ENCODE peak calls at places on chromosomes 3 and 15, in five cellular contexts. One of them, this sample, is unnamed.

GRCh38 chr3:38255627-38256026 is 10.0 kb upstream of the SLC22A13 start:
- DNase-seq in HuH-7.5: no peak
- DNase-seq in Kasumi-1: no peak
- DNase-seq in lung: no peak
- DNase-seq in AG04450: no peak
- DNase-seq in this sample: no peak

GRCh38 chr15:98873441-98874218 is 134.0 kb downstream of the PGPEP1L start:
- DNase-seq in lung: no peak
- DNase-seq in HuH-7.5: no peak
- DNase-seq in AG04450: no peak
- DNase-seq in Kasumi-1: peak; percentile 44
- DNase-seq in this sample: no peak

GRCh38 chr3:126752303-126753190 is 48.5 kb downstream of the CHCHD6 start:
- DNase-seq in AG04450: peak; percentile 57
- DNase-seq in lung: peak; percentile 79
- DNase-seq in HuH-7.5: peak; percentile 59
- DNase-seq in Kasumi-1: peak; percentile 77
- DNase-seq in this sample: peak; percentile 68

GRCh38 chr3:157871838-157872497 is 234.3 kb downstream of the SHOX2 start:
- DNase-seq in HuH-7.5: no peak
- DNase-seq in AG04450: no peak
- DNase-seq in lung: no peak
- DNase-seq in Kasumi-1: no peak
- DNase-seq in this sample: no peak

GRCh38 chr3:25265284-25265683 is 162.8 kb upstream of the RARB start:
- DNase-seq in Kasumi-1: no peak
- DNase-seq in lung: no peak
- DNase-seq in HuH-7.5: no peak
- DNase-seq in AG04450: no peak
- DNase-seq in this sample: peak; percentile 59

GRCh38 chr3:312170-312569 is 115.6 kb downstream of the CHL1 start:
- DNase-seq in Kasumi-1: no peak
- DNase-seq in AG04450: no peak
- DNase-seq in lung: no peak
- DNase-seq in HuH-7.5: no peak
- DNase-seq in this sample: no peak

GRCh38 chr3:16633948-16634347 is 28.7 kb upstream of the DAZL start:
- DNase-seq in Kasumi-1: no peak
- DNase-seq in HuH-7.5: no peak
- DNase-seq in lung: no peak
- DNase-seq in AG04450: no peak
- DNase-seq in this sample: no peak

GRCh38 chr3:89947357-89947954 is 840.0 kb downstream of the EPHA3 start:
- DNase-seq in HuH-7.5: no peak
- DNase-seq in Kasumi-1: no peak
- DNase-seq in lung: no peak
- DNase-seq in AG04450: no peak
- DNase-seq in this sample: no peak

GRCh38 chr3:115833074-115833473 is 209.8 kb downstream of the GAP43 start:
- DNase-seq in HuH-7.5: no peak
- DNase-seq in AG04450: no peak
- DNase-seq in lung: no peak
- DNase-seq in Kasumi-1: no peak
- DNase-seq in this sample: no peak

GRCh38 chr3:23198801-23199200 is 4.3 kb upstream of the UBE2E2 start:
- DNase-seq in Kasumi-1: no peak
- DNase-seq in AG04450: no peak
- DNase-seq in lung: no peak
- DNase-seq in HuH-7.5: no peak
- DNase-seq in this sample: no peak

GRCh38 chr15:59243622-59244021 is 37.0 kb downstream of the LDHAL6B start:
- DNase-seq in AG04450: no peak
- DNase-seq in Kasumi-1: no peak
- DNase-seq in lung: no peak
- DNase-seq in HuH-7.5: no peak
- DNase-seq in this sample: no peak

GRCh38 chr3:151446002-151446340 is 14.9 kb downstream of the IGSF10 start:
- DNase-seq in Kasumi-1: no peak
- DNase-seq in lung: no peak
- DNase-seq in AG04450: no peak
- DNase-seq in HuH-7.5: no peak
- DNase-seq in this sample: no peak

GRCh38 chr3:100150583-100150982 is 36.3 kb upstream of the FILIP1L start:
- DNase-seq in HuH-7.5: no peak
- DNase-seq in lung: no peak
- DNase-seq in AG04450: no peak
- DNase-seq in Kasumi-1: no peak
- DNase-seq in this sample: no peak

GRCh38 chr3:3200632-3201212 is 21.2 kb upstream of the CRBN start:
- DNase-seq in lung: peak; percentile 34
- DNase-seq in Kasumi-1: peak; percentile 72
- DNase-seq in AG04450: peak; percentile 13
- DNase-seq in HuH-7.5: no peak
- DNase-seq in this sample: peak; percentile 30

GRCh38 chr3:142777927-142778326 is 54.1 kb downstream of the TRPC1 start:
- DNase-seq in HuH-7.5: no peak
- DNase-seq in AG04450: no peak
- DNase-seq in lung: no peak
- DNase-seq in Kasumi-1: no peak
- DNase-seq in this sample: no peak

GRCh38 chr3:150146891-150147761 is 176.4 kb upstream of the PFN2 start:
- DNase-seq in HuH-7.5: no peak
- DNase-seq in AG04450: peak; percentile 85
- DNase-seq in Kasumi-1: peak; percentile 21
- DNase-seq in lung: no peak
- DNase-seq in this sample: no peak

GRCh38 chr3:23055733-23056376 is 147.3 kb upstream of the UBE2E2 start:
- DNase-seq in AG04450: peak; percentile 15
- DNase-seq in lung: no peak
- DNase-seq in Kasumi-1: no peak
- DNase-seq in HuH-7.5: no peak
- DNase-seq in this sample: no peak

GRCh38 chr3:17553080-17553479 is 189.4 kb downstream of the TBC1D5 start:
- DNase-seq in AG04450: no peak
- DNase-seq in HuH-7.5: no peak
- DNase-seq in lung: no peak
- DNase-seq in Kasumi-1: peak; percentile 4
- DNase-seq in this sample: no peak

GRCh38 chr3:124664804-124665203 is 65.4 kb upstream of the UMPS start:
- DNase-seq in lung: no peak
- DNase-seq in AG04450: no peak
- DNase-seq in HuH-7.5: peak; percentile 18
- DNase-seq in Kasumi-1: no peak
- DNase-seq in this sample: no peak

GRCh38 chr3:139811331-139811730 is 123.7 kb upstream of the CLSTN2 start:
- DNase-seq in lung: no peak
- DNase-seq in Kasumi-1: no peak
- DNase-seq in AG04450: no peak
- DNase-seq in HuH-7.5: no peak
- DNase-seq in this sample: no peak

GRCh38 chr3:168364992-168365391 is 269.3 kb upstream of the GOLIM4 start:
- DNase-seq in AG04450: no peak
- DNase-seq in HuH-7.5: no peak
- DNase-seq in Kasumi-1: no peak
- DNase-seq in lung: no peak
- DNase-seq in this sample: no peak

GRCh38 chr15:61119556-61119955 is 109.5 kb downstream of the RORA start:
- DNase-seq in Kasumi-1: no peak
- DNase-seq in lung: no peak
- DNase-seq in AG04450: no peak
- DNase-seq in HuH-7.5: no peak
- DNase-seq in this sample: no peak

GRCh38 chr3:116741462-116741861 is 31.9 kb downstream of the TUSC7 start:
- DNase-seq in HuH-7.5: no peak
- DNase-seq in Kasumi-1: no peak
- DNase-seq in lung: no peak
- DNase-seq in AG04450: no peak
- DNase-seq in this sample: no peak

GRCh38 chr15:91795281-91795680 is 58.2 kb upstream of the SLCO3A1 start:
- DNase-seq in Kasumi-1: no peak
- DNase-seq in HuH-7.5: no peak
- DNase-seq in AG04450: no peak
- DNase-seq in lung: no peak
- DNase-seq in this sample: no peak

GRCh38 chr3:175941352-175941751 is 1082.2 kb downstream of the NAALADL2 start:
- DNase-seq in Kasumi-1: no peak
- DNase-seq in HuH-7.5: peak; percentile 9
- DNase-seq in lung: no peak
- DNase-seq in AG04450: no peak
- DNase-seq in this sample: no peak